ENCODE peak calls at places on chromosome 7, in four cellular contexts. Q is hepatocyte, K is brain microvascular endothelial cell, M is aorta. D is an unnamed sample.

GRCh38 chr7:55348502-55348901 is 16.6 kb upstream of the LANCL2 start:
- DNase-seq in K (peak; percentile 19), Q (no peak), M (no peak), D (no peak)

GRCh38 chr7:137867289-137867688 is 20.5 kb upstream of the DGKI start:
- DNase-seq in K (no peak), Q (no peak), M (no peak), D (no peak)

GRCh38 chr7:46385662-46386309 is 464.7 kb upstream of the IGFBP3 start:
- DNase-seq in M (no peak), Q (no peak), K (peak; percentile 91), D (no peak)

GRCh38 chr7:26538683-26539082 is 247.0 kb downstream of the SNX10 start:
- DNase-seq in K (no peak), Q (no peak), M (no peak), D (no peak)

GRCh38 chr7:89958525-89959068 is 195.7 kb upstream of the STEAP1 start:
- DNase-seq in M (no peak), K (no peak), Q (no peak), D (no peak)

GRCh38 chr7:29243777-29244655 is 49.4 kb downstream of the CHN2 start:
- DNase-seq in M (no peak), K (no peak), Q (no peak), D (peak; percentile 55)

GRCh38 chr7:63900394-63901203 is 98.0 kb upstream of the ZNF722 start:
- DNase-seq in Q (no peak), M (peak; percentile 94), K (no peak), D (peak; percentile 88)

GRCh38 chr7:1787241-1787640 is 117.2 kb downstream of the ELFN1 start:
- DNase-seq in M (no peak), K (no peak), Q (no peak), D (peak; percentile 36)

GRCh38 chr7:152924238-152924637 is 164.7 kb downstream of the ACTR3B start:
- DNase-seq in M (no peak), K (no peak), Q (no peak), D (no peak)

GRCh38 chr7:68504766-68505165 is 1093.5 kb upstream of the AUTS2 start:
- DNase-seq in M (no peak), K (no peak), Q (no peak), D (no peak)

GRCh38 chr7:15628876-15629275 is 57.6 kb downstream of the MEOX2 start:
- DNase-seq in M (no peak), K (no peak), Q (no peak), D (no peak)

GRCh38 chr7:135678612-135679575 is 16.6 kb downstream of the STMP1 start:
- DNase-seq in K (no peak), Q (no peak), M (peak; percentile 84), D (no peak)

GRCh38 chr7:77352688-77353406 is 63.3 kb downstream of the GSAP start:
- DNase-seq in M (no peak), K (no peak), Q (no peak), D (no peak)

GRCh38 chr7:78221961-78222751 is 423.6 kb downstream of the PHTF2 start:
- DNase-seq in M (no peak), Q (no peak), K (no peak), D (no peak)

GRCh38 chr7:27172823-27173411 is 1.2 kb downstream of the HOXA10 start:
- DNase-seq in K (no peak), M (peak; percentile 53), Q (no peak), D (peak; percentile 75)

GRCh38 chr7:91034459-91035368 is 229.5 kb upstream of the FZD1 start:
- DNase-seq in K (peak; percentile 56), M (peak; percentile 42), Q (peak; percentile 73), D (peak; percentile 28)

GRCh38 chr7:26653430-26653911 is 210.9 kb downstream of the SKAP2 start:
- DNase-seq in K (no peak), Q (peak; percentile 9), M (no peak), D (peak; percentile 63)

GRCh38 chr7:131723926-131724325 is 167.5 kb upstream of the PODXL start:
- DNase-seq in K (no peak), M (no peak), Q (peak; percentile 40), D (no peak)

GRCh38 chr7:50756180-50756579 is 26.5 kb downstream of the GRB10 start:
- DNase-seq in Q (no peak), M (no peak), K (no peak), D (no peak)

GRCh38 chr7:17725761-17726160 is 214.5 kb downstream of the SNX13 start:
- DNase-seq in M (no peak), Q (no peak), K (no peak), D (no peak)
- H3K27ac ChIP-seq in M (no peak overlapping the region), Q (no peak overlapping the region), K (no peak overlapping the region), D (no peak overlapping the region)

GRCh38 chr7:39847227-39847626 is 102.8 kb upstream of the CDK13 start:
- DNase-seq in M (no peak), Q (no peak), K (peak; percentile 25), D (no peak)
- H3K36me3 ChIP-seq in M (no peaks in the 10 kb centered on the region), Q (no peaks in the 10 kb centered on the region), K (no peaks in the 10 kb centered on the region), D (no peaks in the 10 kb centered on the region)

GRCh38 chr7:95427123-95427522 is 7.7 kb downstream of the PON2 start:
- DNase-seq in M (no peak), Q (no peak), K (no peak), D (no peak)
- H3K27ac ChIP-seq in M (no peak overlapping the region), Q (no peak overlapping the region), K (no peak overlapping the region), D (no peak overlapping the region)

DNA sequence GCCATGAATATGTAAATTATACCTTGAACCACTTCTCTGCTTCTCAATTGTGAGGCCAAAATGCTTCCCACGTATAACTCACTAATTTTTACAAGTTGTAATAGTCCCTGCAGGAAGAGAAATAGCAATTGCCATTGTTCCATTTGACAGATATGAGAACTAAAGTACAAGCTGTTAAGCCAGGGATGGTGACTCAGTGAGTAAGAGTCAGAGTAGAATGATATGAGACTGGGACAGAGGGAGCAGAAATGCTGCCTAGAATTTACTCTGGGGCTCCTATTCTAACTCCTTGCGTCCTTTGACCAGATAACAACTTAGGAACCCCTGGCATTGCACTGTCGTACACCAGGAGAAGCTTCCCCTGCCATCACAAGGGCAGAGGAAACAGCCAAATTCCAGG is 45.1 kb upstream of the SEPTIN7 start:
- DNase-seq in Q (no peak), K (no peak), M (no peak), D (no peak)
- H3K36me3 ChIP-seq in Q (no peaks in the 10 kb centered on the region), K (no peaks in the 10 kb centered on the region), M (no peaks in the 10 kb centered on the region), D (no peaks in the 10 kb centered on the region)

DNA sequence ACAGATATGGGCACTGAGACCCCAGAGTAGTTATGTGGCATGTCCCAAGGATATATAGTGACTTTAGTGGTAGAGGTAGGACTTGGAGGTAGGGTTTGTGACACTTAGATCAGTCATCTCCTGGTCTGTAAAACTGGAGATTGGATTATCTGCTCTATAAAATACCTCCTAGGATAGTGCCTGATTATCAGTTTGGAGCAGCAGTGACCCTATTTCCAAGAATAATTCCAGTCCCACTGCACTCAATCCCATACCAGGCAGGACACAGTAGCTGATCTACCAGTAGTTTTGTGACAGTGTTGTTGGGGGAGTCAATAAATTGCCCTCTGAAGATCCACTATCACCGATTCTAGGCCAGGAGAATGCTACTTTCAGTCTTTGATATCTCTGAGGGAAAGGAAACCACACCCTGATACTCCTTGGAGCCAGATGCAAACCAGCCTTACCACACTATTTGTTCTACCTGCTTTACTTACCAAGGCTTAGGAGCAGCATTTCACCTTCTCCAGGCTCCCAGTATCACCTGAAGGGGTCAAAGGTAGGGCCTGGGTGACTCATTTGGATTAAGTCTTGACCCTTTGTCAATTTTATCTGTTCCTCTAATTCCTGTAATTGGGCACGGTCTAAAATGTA is 30.6 kb downstream of the KMT2E start:
- DNase-seq in M (no peak), K (no peak), Q (no peak), D (no peak)
- H3K27ac ChIP-seq in M (no peak overlapping the region), K (no peak overlapping the region), Q (no peak overlapping the region), D (peak overlapping the region; percentile 56)

GRCh38 chr7:100471021-100471420 is 7.0 kb upstream of the SPACDR start:
- DNase-seq in M (no peak), K (no peak), Q (no peak), D (no peak)
- H3K36me3 ChIP-seq in M (no peaks in the 10 kb centered on the region), K (peaks cover 41% of the 10 kb centered on the region), Q (no peaks in the 10 kb centered on the region), D (peaks cover 63% of the 10 kb centered on the region)

GRCh38 chr7:112161253-112162160 is 44.7 kb downstream of the DOCK4 start:
- DNase-seq in K (no peak), Q (no peak), M (no peak), D (no peak)
- H3K27ac ChIP-seq in K (no peak overlapping the region), Q (peak overlapping the region; percentile 45), M (no peak overlapping the region), D (no peak overlapping the region)

GRCh38 chr7:151064993-151065392 is 5.6 kb downstream of the SLC4A2 start:
- DNase-seq in K (no peak), M (no peak), Q (no peak), D (no peak)
- H3K36me3 ChIP-seq in K (peaks cover 55% of the 10 kb centered on the region), M (peaks cover 8% of the 10 kb centered on the region), Q (no peaks in the 10 kb centered on the region), D (peaks cover 59% of the 10 kb centered on the region)

D was measured in Peyer's patch.